ENCODE peak calls at places on chromosomes 5 and 9, in ten cellular contexts. One of them, this sample, is unnamed.
A peak's percentile ranks its signal among the peaks of the same experiment; 100 is the strongest.

GRCh38 chr5:4862500-4862899 is 277.6 kb upstream of the ADAMTS16 start:
- DNase-seq in Caco-2: peak; percentile 13
- DNase-seq in SK-N-SH: peak; percentile 41
- DNase-seq in pancreas: no peak
- DNase-seq in endothelial cell of umbilical vein: peak; percentile 43
- DNase-seq in dorsolateral prefrontal cortex: no peak
- DNase-seq in lower leg skin: no peak
- DNase-seq in IMR-90: peak; percentile 41
- DNase-seq in stomach: no peak
- DNase-seq in upper lobe of right lung: no peak
- DNase-seq in this sample: peak; percentile 62

GRCh38 chr9:92716557-92716956 is 46.6 kb upstream of the IPPK start:
- DNase-seq in Caco-2: peak; percentile 80
- DNase-seq in SK-N-SH: peak; percentile 90
- DNase-seq in pancreas: peak; percentile 70
- DNase-seq in endothelial cell of umbilical vein: peak; percentile 50
- DNase-seq in dorsolateral prefrontal cortex: peak; percentile 59
- DNase-seq in lower leg skin: peak; percentile 71
- DNase-seq in IMR-90: peak; percentile 21
- DNase-seq in stomach: peak; percentile 74
- DNase-seq in upper lobe of right lung: peak; percentile 79
- DNase-seq in this sample: no peak

GRCh38 chr9:133995012-133995896 is 3.1 kb upstream of the VAV2 start:
- DNase-seq in Caco-2: no peak
- DNase-seq in SK-N-SH: peak; percentile 68
- DNase-seq in pancreas: no peak
- DNase-seq in endothelial cell of umbilical vein: no peak
- DNase-seq in dorsolateral prefrontal cortex: no peak
- DNase-seq in lower leg skin: no peak
- DNase-seq in IMR-90: no peak
- DNase-seq in stomach: no peak
- DNase-seq in upper lobe of right lung: peak; percentile 54
- DNase-seq in this sample: no peak

GRCh38 chr5:55866485-55866884 is 15.3 kb downstream of the IL31RA start:
- DNase-seq in Caco-2: no peak
- DNase-seq in SK-N-SH: no peak
- DNase-seq in pancreas: peak; percentile 39
- DNase-seq in endothelial cell of umbilical vein: no peak
- DNase-seq in dorsolateral prefrontal cortex: no peak
- DNase-seq in lower leg skin: no peak
- DNase-seq in IMR-90: no peak
- DNase-seq in stomach: no peak
- DNase-seq in upper lobe of right lung: no peak
- DNase-seq in this sample: no peak

GRCh38 chr5:111582962-111583669 is 70.8 kb upstream of the STARD4 start:
- DNase-seq in Caco-2: no peak
- DNase-seq in SK-N-SH: no peak
- DNase-seq in pancreas: no peak
- DNase-seq in endothelial cell of umbilical vein: no peak
- DNase-seq in dorsolateral prefrontal cortex: no peak
- DNase-seq in lower leg skin: no peak
- DNase-seq in IMR-90: peak; percentile 89
- DNase-seq in stomach: no peak
- DNase-seq in upper lobe of right lung: no peak
- DNase-seq in this sample: no peak

GRCh38 chr5:167773902-167774301 is 517.5 kb upstream of the WWC1 start:
- DNase-seq in Caco-2: no peak
- DNase-seq in SK-N-SH: no peak
- DNase-seq in pancreas: no peak
- DNase-seq in endothelial cell of umbilical vein: no peak
- DNase-seq in dorsolateral prefrontal cortex: no peak
- DNase-seq in lower leg skin: no peak
- DNase-seq in IMR-90: no peak
- DNase-seq in stomach: no peak
- DNase-seq in upper lobe of right lung: no peak
- DNase-seq in this sample: no peak

GRCh38 chr5:67809589-67809988 is 406.0 kb upstream of the PIK3R1 start:
- DNase-seq in Caco-2: no peak
- DNase-seq in SK-N-SH: no peak
- DNase-seq in pancreas: no peak
- DNase-seq in endothelial cell of umbilical vein: no peak
- DNase-seq in dorsolateral prefrontal cortex: no peak
- DNase-seq in lower leg skin: no peak
- DNase-seq in IMR-90: no peak
- DNase-seq in stomach: no peak
- DNase-seq in upper lobe of right lung: no peak
- DNase-seq in this sample: no peak

GRCh38 chr5:141362719-141363118 is 1.2 kb upstream of the PCDHGA5 start:
- DNase-seq in Caco-2: no peak
- DNase-seq in SK-N-SH: no peak
- DNase-seq in pancreas: no peak
- DNase-seq in endothelial cell of umbilical vein: no peak
- DNase-seq in dorsolateral prefrontal cortex: no peak
- DNase-seq in lower leg skin: no peak
- DNase-seq in IMR-90: no peak
- DNase-seq in stomach: no peak
- DNase-seq in upper lobe of right lung: no peak
- DNase-seq in this sample: no peak

GRCh38 chr9:88258587-88258986 is 120.3 kb upstream of the SPATA31C2 start:
- DNase-seq in Caco-2: no peak
- DNase-seq in SK-N-SH: no peak
- DNase-seq in pancreas: peak; percentile 76
- DNase-seq in endothelial cell of umbilical vein: peak; percentile 52
- DNase-seq in dorsolateral prefrontal cortex: peak; percentile 7
- DNase-seq in lower leg skin: no peak
- DNase-seq in IMR-90: no peak
- DNase-seq in stomach: peak; percentile 70
- DNase-seq in upper lobe of right lung: no peak
- DNase-seq in this sample: peak; percentile 51

GRCh38 chr5:82104872-82105271 is 133.0 kb downstream of the ATG10 start:
- DNase-seq in Caco-2: no peak
- DNase-seq in SK-N-SH: no peak
- DNase-seq in pancreas: no peak
- DNase-seq in endothelial cell of umbilical vein: no peak
- DNase-seq in dorsolateral prefrontal cortex: no peak
- DNase-seq in lower leg skin: no peak
- DNase-seq in IMR-90: no peak
- DNase-seq in stomach: no peak
- DNase-seq in upper lobe of right lung: no peak
- DNase-seq in this sample: no peak

GRCh38 chr5:123530728-123531127 is 18.8 kb downstream of the CSNK1G3 start:
- DNase-seq in Caco-2: no peak
- DNase-seq in SK-N-SH: no peak
- DNase-seq in pancreas: no peak
- DNase-seq in endothelial cell of umbilical vein: no peak
- DNase-seq in dorsolateral prefrontal cortex: no peak
- DNase-seq in lower leg skin: no peak
- DNase-seq in IMR-90: no peak
- DNase-seq in stomach: no peak
- DNase-seq in upper lobe of right lung: no peak
- DNase-seq in this sample: no peak

GRCh38 chr9:129273136-129273895 is 95.3 kb upstream of the IER5L start:
- DNase-seq in Caco-2: no peak
- DNase-seq in SK-N-SH: no peak
- DNase-seq in pancreas: no peak
- DNase-seq in endothelial cell of umbilical vein: no peak
- DNase-seq in dorsolateral prefrontal cortex: no peak
- DNase-seq in lower leg skin: no peak
- DNase-seq in IMR-90: no peak
- DNase-seq in stomach: no peak
- DNase-seq in upper lobe of right lung: peak; percentile 33
- DNase-seq in this sample: no peak

GRCh38 chr5:144207875-144208444 is 37.3 kb downstream of the KCTD16 start:
- DNase-seq in Caco-2: no peak
- DNase-seq in SK-N-SH: no peak
- DNase-seq in pancreas: no peak
- DNase-seq in endothelial cell of umbilical vein: no peak
- DNase-seq in dorsolateral prefrontal cortex: no peak
- DNase-seq in lower leg skin: no peak
- DNase-seq in IMR-90: no peak
- DNase-seq in stomach: no peak
- DNase-seq in upper lobe of right lung: no peak
- DNase-seq in this sample: no peak
- TF ChIP-seq CTCF in Caco-2: no peak
- TF ChIP-seq CTCF in SK-N-SH: no peak
- TF ChIP-seq CTCF in pancreas: no peak
- TF ChIP-seq CTCF in endothelial cell of umbilical vein: no peak
- TF ChIP-seq CTCF in dorsolateral prefrontal cortex: peak; percentile 30
- TF ChIP-seq CTCF in lower leg skin: no peak
- TF ChIP-seq CTCF in IMR-90: peak; percentile 27
- TF ChIP-seq CTCF in stomach: no peak
- TF ChIP-seq CTCF in upper lobe of right lung: no peak
- TF ChIP-seq CTCF in this sample: no peak

DNA sequence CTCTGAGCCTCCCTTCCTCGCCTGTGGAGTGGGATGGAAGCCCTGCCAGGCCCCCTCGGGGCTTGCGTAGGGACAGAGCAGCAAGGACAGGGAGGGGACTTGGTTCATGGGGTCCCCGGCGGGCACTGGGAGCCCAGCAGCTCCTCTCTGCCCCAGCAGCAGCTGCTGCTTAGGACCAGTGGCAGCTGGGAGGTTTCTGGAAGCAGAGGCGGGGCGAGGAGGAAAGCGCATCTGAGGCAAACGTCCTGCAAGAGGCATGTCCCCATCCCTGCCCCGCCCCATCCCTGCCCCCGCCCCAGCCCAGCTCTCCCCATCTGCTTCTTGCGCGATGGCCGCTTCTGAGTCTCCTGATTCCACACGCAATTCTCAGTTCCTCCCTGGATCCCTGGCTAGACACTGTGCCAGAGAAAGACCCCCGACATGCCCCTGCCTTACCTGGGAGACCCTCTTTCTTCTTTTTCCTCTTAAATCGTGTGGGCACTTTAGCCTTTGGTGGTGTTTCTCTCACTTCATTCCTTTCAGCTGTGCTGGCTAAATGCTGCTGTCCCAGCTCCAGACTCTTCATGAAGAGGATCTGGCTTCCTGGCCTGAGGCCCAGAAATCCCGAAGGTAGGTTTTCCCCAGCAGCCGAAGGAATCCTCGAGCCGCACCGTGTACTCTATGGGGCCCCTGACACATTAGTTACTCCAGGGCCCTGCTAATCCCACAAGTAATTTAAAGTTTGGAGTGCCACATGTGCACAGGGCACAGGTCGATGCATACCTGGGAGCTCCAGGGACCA is 4.4 kb upstream of the OR2S2 start:
- DNase-seq in Caco-2: no peak
- DNase-seq in SK-N-SH: peak; percentile 22
- DNase-seq in pancreas: no peak
- DNase-seq in endothelial cell of umbilical vein: no peak
- DNase-seq in dorsolateral prefrontal cortex: no peak
- DNase-seq in lower leg skin: no peak
- DNase-seq in IMR-90: peak; percentile 85
- DNase-seq in stomach: no peak
- DNase-seq in upper lobe of right lung: no peak
- DNase-seq in this sample: no peak
- H3K4me3 ChIP-seq in Caco-2: no peak overlapping the region
- H3K4me3 ChIP-seq in SK-N-SH: no peak overlapping the region
- H3K4me3 ChIP-seq in pancreas: no peak overlapping the region
- H3K4me3 ChIP-seq in endothelial cell of umbilical vein: no peak overlapping the region
- H3K4me3 ChIP-seq in dorsolateral prefrontal cortex: no peak overlapping the region
- H3K4me3 ChIP-seq in lower leg skin: no peak overlapping the region
- H3K4me3 ChIP-seq in IMR-90: peak overlapping the region; percentile 38
- H3K4me3 ChIP-seq in stomach: no peak overlapping the region
- H3K4me3 ChIP-seq in upper lobe of right lung: no peak overlapping the region
- H3K4me3 ChIP-seq in this sample: no peak overlapping the region

GRCh38 chr5:14257995-14258403 is 114.9 kb downstream of the TRIO start:
- DNase-seq in Caco-2: no peak
- DNase-seq in SK-N-SH: no peak
- DNase-seq in pancreas: no peak
- DNase-seq in endothelial cell of umbilical vein: no peak
- DNase-seq in dorsolateral prefrontal cortex: no peak
- DNase-seq in lower leg skin: no peak
- DNase-seq in IMR-90: no peak
- DNase-seq in stomach: no peak
- DNase-seq in upper lobe of right lung: no peak
- DNase-seq in this sample: no peak

GRCh38 chr5:14260637-14261036 is 117.5 kb downstream of the TRIO start:
- DNase-seq in Caco-2: no peak
- DNase-seq in SK-N-SH: no peak
- DNase-seq in pancreas: no peak
- DNase-seq in endothelial cell of umbilical vein: no peak
- DNase-seq in dorsolateral prefrontal cortex: no peak
- DNase-seq in lower leg skin: no peak
- DNase-seq in IMR-90: no peak
- DNase-seq in stomach: no peak
- DNase-seq in upper lobe of right lung: no peak
- DNase-seq in this sample: no peak

GRCh38 chr5:14261237-14261636 is 118.1 kb downstream of the TRIO start:
- DNase-seq in Caco-2: no peak
- DNase-seq in SK-N-SH: no peak
- DNase-seq in pancreas: no peak
- DNase-seq in endothelial cell of umbilical vein: no peak
- DNase-seq in dorsolateral prefrontal cortex: no peak
- DNase-seq in lower leg skin: no peak
- DNase-seq in IMR-90: no peak
- DNase-seq in stomach: no peak
- DNase-seq in upper lobe of right lung: no peak
- DNase-seq in this sample: no peak

GRCh38 chr5:14256756-14257393 is 113.7 kb downstream of the TRIO start:
- DNase-seq in Caco-2: no peak
- DNase-seq in SK-N-SH: no peak
- DNase-seq in pancreas: no peak
- DNase-seq in endothelial cell of umbilical vein: no peak
- DNase-seq in dorsolateral prefrontal cortex: no peak
- DNase-seq in lower leg skin: no peak
- DNase-seq in IMR-90: no peak
- DNase-seq in stomach: no peak
- DNase-seq in upper lobe of right lung: no peak
- DNase-seq in this sample: no peak

GRCh38 chr5:14258840-14259239 is 115.7 kb downstream of the TRIO start:
- DNase-seq in Caco-2: no peak
- DNase-seq in SK-N-SH: no peak
- DNase-seq in pancreas: no peak
- DNase-seq in endothelial cell of umbilical vein: peak; percentile 60
- DNase-seq in dorsolateral prefrontal cortex: no peak
- DNase-seq in lower leg skin: no peak
- DNase-seq in IMR-90: no peak
- DNase-seq in stomach: no peak
- DNase-seq in upper lobe of right lung: no peak
- DNase-seq in this sample: no peak
- TF ChIP-seq CTCF in Caco-2: no peak
- TF ChIP-seq CTCF in SK-N-SH: no peak
- TF ChIP-seq CTCF in pancreas: no peak
- TF ChIP-seq CTCF in endothelial cell of umbilical vein: peak; percentile 7
- TF ChIP-seq CTCF in dorsolateral prefrontal cortex: no peak
- TF ChIP-seq CTCF in lower leg skin: no peak
- TF ChIP-seq CTCF in IMR-90: peak; percentile 3
- TF ChIP-seq CTCF in stomach: no peak
- TF ChIP-seq CTCF in upper lobe of right lung: peak; percentile 24
- TF ChIP-seq CTCF in this sample: no peak

DNA sequence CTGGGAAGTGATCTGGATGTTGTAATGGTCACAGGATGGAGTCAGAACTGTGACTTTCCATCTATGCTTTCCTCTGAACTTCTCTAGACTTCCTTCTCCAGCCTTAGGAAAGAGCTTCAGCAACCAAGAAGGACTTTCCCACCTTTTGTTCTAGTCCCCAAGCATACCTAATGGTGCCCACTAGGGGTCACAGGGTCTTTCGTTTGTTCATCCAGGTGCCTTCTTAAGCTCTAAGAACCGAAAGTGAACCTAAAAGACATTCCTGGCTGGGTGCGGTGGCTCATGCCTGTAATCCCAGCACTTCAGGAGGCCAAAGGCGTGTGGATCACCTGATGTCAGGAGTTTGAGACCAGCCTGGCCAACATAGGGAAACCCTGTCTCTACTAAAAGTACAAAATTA is 1.8 kb upstream of the WNT8A start:
- DNase-seq in Caco-2: peak; percentile 27
- DNase-seq in SK-N-SH: no peak
- DNase-seq in pancreas: no peak
- DNase-seq in endothelial cell of umbilical vein: no peak
- DNase-seq in dorsolateral prefrontal cortex: no peak
- DNase-seq in lower leg skin: no peak
- DNase-seq in IMR-90: no peak
- DNase-seq in stomach: no peak
- DNase-seq in upper lobe of right lung: no peak
- DNase-seq in this sample: no peak
- H3K4me3 ChIP-seq in Caco-2: no peak overlapping the region
- H3K4me3 ChIP-seq in SK-N-SH: no peak overlapping the region
- H3K4me3 ChIP-seq in pancreas: no peak overlapping the region
- H3K4me3 ChIP-seq in endothelial cell of umbilical vein: no peak overlapping the region
- H3K4me3 ChIP-seq in dorsolateral prefrontal cortex: no peak overlapping the region
- H3K4me3 ChIP-seq in lower leg skin: no peak overlapping the region
- H3K4me3 ChIP-seq in IMR-90: no peak overlapping the region
- H3K4me3 ChIP-seq in stomach: no peak overlapping the region
- H3K4me3 ChIP-seq in upper lobe of right lung: no peak overlapping the region
- H3K4me3 ChIP-seq in this sample: no peak overlapping the region

This sample was measured in LNCaP clone FGC.